ENCODE peak calls at places on chromosomes 11 and 22, in five cellular contexts. One of them, this sample, is unnamed.

GRCh38 chr11:121282376-121282775 is 10.2 kb upstream of the SC5D start:
- DNase-seq in Jurkat, Clone E6-1: no peak
- DNase-seq in PC-3: peak; percentile 63
- DNase-seq in Peyer's patch: no peak
- DNase-seq in GM23248: no peak
- DNase-seq in this sample: no peak

GRCh38 chr11:119496453-119496852 is 73.5 kb upstream of the THY1 start:
- DNase-seq in PC-3: no peak
- DNase-seq in Peyer's patch: no peak
- DNase-seq in GM23248: peak; percentile 81
- DNase-seq in Jurkat, Clone E6-1: no peak
- DNase-seq in this sample: no peak

GRCh38 chr11:118785362-118785761 is 5.6 kb downstream of the DDX6 start:
- DNase-seq in Jurkat, Clone E6-1: no peak
- DNase-seq in GM23248: peak; percentile 67
- DNase-seq in PC-3: peak; percentile 80
- DNase-seq in Peyer's patch: no peak
- DNase-seq in this sample: no peak

GRCh38 chr11:45266693-45267451 is 19.3 kb downstream of the SYT13 start:
- DNase-seq in Peyer's patch: peak; percentile 85
- DNase-seq in Jurkat, Clone E6-1: peak; percentile 20
- DNase-seq in PC-3: no peak
- DNase-seq in GM23248: no peak
- DNase-seq in this sample: no peak

GRCh38 chr11:86888978-86889341 is 66.2 kb downstream of the FZD4 start:
- DNase-seq in GM23248: peak; percentile 51
- DNase-seq in PC-3: no peak
- DNase-seq in Peyer's patch: no peak
- DNase-seq in Jurkat, Clone E6-1: no peak
- DNase-seq in this sample: no peak

GRCh38 chr22:46183733-46184132 is 33.4 kb downstream of the PPARA start:
- DNase-seq in Peyer's patch: peak; percentile 40
- DNase-seq in GM23248: no peak
- DNase-seq in PC-3: no peak
- DNase-seq in Jurkat, Clone E6-1: peak; percentile 51
- DNase-seq in this sample: no peak

GRCh38 chr11:21514298-21514697 is 678.6 kb upstream of the ANO5 start:
- DNase-seq in Jurkat, Clone E6-1: peak; percentile 26
- DNase-seq in Peyer's patch: no peak
- DNase-seq in GM23248: peak; percentile 17
- DNase-seq in PC-3: peak; percentile 3
- DNase-seq in this sample: peak; percentile 59

GRCh38 chr22:50190182-50190951 is 4.7 kb downstream of the TRABD start:
- DNase-seq in Jurkat, Clone E6-1: peak; percentile 76
- DNase-seq in Peyer's patch: peak; percentile 95
- DNase-seq in PC-3: peak; percentile 62
- DNase-seq in GM23248: peak; percentile 70
- DNase-seq in this sample: peak; percentile 83

GRCh38 chr11:48052183-48053040 is 72.1 kb downstream of the PTPRJ start:
- DNase-seq in Peyer's patch: peak; percentile 41
- DNase-seq in Jurkat, Clone E6-1: no peak
- DNase-seq in GM23248: peak; percentile 66
- DNase-seq in PC-3: peak; percentile 93
- DNase-seq in this sample: no peak

GRCh38 chr11:118820412-118821357 is 29.7 kb upstream of the DDX6 start:
- DNase-seq in Jurkat, Clone E6-1: no peak
- DNase-seq in GM23248: peak; percentile 73
- DNase-seq in PC-3: peak; percentile 89
- DNase-seq in Peyer's patch: peak; percentile 90
- DNase-seq in this sample: peak; percentile 96

GRCh38 chr22:46290121-46290842 is 6.4 kb upstream of the GTSE1 start:
- DNase-seq in Jurkat, Clone E6-1: no peak
- DNase-seq in Peyer's patch: no peak
- DNase-seq in PC-3: no peak
- DNase-seq in GM23248: no peak
- DNase-seq in this sample: no peak

GRCh38 chr11:2808850-2809847 is 76.4 kb downstream of the CDKN1C start:
- DNase-seq in PC-3: no peak
- DNase-seq in GM23248: no peak
- DNase-seq in Peyer's patch: peak; percentile 41
- DNase-seq in Jurkat, Clone E6-1: no peak
- DNase-seq in this sample: no peak

GRCh38 chr22:35400335-35400680 is 368 bp downstream of the MCM5 start:
- DNase-seq in PC-3: no peak
- DNase-seq in GM23248: peak; percentile 41
- DNase-seq in Peyer's patch: no peak
- DNase-seq in Jurkat, Clone E6-1: no peak
- DNase-seq in this sample: peak; percentile 40

GRCh38 chr22:43812149-43812842 is at the start of gene EFCAB6:
- DNase-seq in GM23248: peak; percentile 98
- DNase-seq in Peyer's patch: peak; percentile 97
- DNase-seq in PC-3: peak; percentile 88
- DNase-seq in Jurkat, Clone E6-1: peak; percentile 90
- DNase-seq in this sample: peak; percentile 94

GRCh38 chr11:102309621-102310541 is 7.4 kb upstream of the BIRC3 start:
- DNase-seq in PC-3: no peak
- DNase-seq in Jurkat, Clone E6-1: no peak
- DNase-seq in GM23248: peak; percentile 37
- DNase-seq in Peyer's patch: no peak
- DNase-seq in this sample: no peak

GRCh38 chr11:11476971-11477645 is 124.1 kb upstream of the CSNK2A3 start:
- DNase-seq in GM23248: no peak
- DNase-seq in Jurkat, Clone E6-1: no peak
- DNase-seq in Peyer's patch: no peak
- DNase-seq in PC-3: no peak
- DNase-seq in this sample: no peak

GRCh38 chr11:57641011-57641410 is 8.7 kb downstream of the YPEL4 start:
- DNase-seq in Jurkat, Clone E6-1: no peak
- DNase-seq in PC-3: no peak
- DNase-seq in GM23248: peak; percentile 66
- DNase-seq in Peyer's patch: no peak
- DNase-seq in this sample: peak; percentile 30

GRCh38 chr22:39130152-39130704 is 22.3 kb downstream of the CBX7 start:
- DNase-seq in Peyer's patch: no peak
- DNase-seq in Jurkat, Clone E6-1: no peak
- DNase-seq in GM23248: no peak
- DNase-seq in PC-3: no peak
- DNase-seq in this sample: no peak
- H3K4me3 ChIP-seq in Peyer's patch: no peak overlapping the region
- H3K4me3 ChIP-seq in Jurkat, Clone E6-1: no peak overlapping the region
- H3K4me3 ChIP-seq in GM23248: no peak overlapping the region
- H3K4me3 ChIP-seq in PC-3: no peak overlapping the region
- H3K4me3 ChIP-seq in this sample: no peak overlapping the region

GRCh38 chr11:68582416-68583046 is 101.8 kb upstream of the GAL start:
- DNase-seq in PC-3: no peak
- DNase-seq in GM23248: no peak
- DNase-seq in Jurkat, Clone E6-1: no peak
- DNase-seq in Peyer's patch: no peak
- DNase-seq in this sample: no peak
- H3K4me3 ChIP-seq in PC-3: no peak overlapping the region
- H3K4me3 ChIP-seq in GM23248: no peak overlapping the region
- H3K4me3 ChIP-seq in Jurkat, Clone E6-1: no peak overlapping the region
- H3K4me3 ChIP-seq in Peyer's patch: no peak overlapping the region
- H3K4me3 ChIP-seq in this sample: no peak overlapping the region

DNA sequence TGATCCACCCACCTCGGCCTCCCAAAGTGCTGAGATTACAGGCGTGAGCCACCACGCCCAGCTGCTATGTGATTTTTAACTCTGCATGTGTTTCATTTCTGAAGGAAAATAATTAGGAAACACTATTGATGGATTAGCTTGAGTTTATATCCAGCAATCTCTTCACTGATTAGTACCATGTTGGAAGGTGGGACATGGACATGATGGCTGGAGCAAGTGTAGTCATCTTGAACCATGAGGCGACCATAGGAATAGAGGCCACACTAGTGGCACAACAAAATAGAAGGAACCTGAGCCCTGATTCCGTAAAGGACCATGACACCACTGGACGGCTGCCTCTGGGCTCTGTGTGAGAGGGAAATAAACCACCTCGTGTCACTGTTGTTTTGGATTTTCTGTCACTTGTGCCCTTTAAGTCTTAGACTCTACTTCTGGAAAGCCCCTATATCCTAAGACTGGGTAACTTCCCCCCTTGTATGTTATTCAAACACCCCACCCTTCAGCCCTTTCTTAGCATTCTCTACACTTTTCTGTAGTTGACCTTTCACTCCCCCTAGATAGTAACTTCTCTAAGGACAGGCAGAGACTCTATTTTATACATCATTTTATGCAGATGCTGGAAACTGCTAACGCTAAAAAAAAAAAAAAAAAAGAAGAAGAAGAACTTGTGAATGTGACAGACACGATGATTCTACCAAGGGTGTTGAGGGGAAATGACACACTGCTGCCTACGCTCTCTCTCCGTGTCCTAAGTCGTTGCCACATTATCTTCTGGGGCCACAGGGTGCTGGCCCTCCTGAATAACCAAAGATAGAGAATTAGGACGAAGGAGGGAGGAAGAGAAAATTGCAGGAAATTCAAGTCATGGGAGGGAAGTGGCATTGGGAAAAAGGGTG is 2.7 kb upstream of the VPS37C start:
- DNase-seq in Jurkat, Clone E6-1: no peak
- DNase-seq in PC-3: no peak
- DNase-seq in GM23248: no peak
- DNase-seq in Peyer's patch: peak; percentile 50
- DNase-seq in this sample: no peak
- H3K4me3 ChIP-seq in Jurkat, Clone E6-1: no peak overlapping the region
- H3K4me3 ChIP-seq in PC-3: no peak overlapping the region
- H3K4me3 ChIP-seq in GM23248: no peak overlapping the region
- H3K4me3 ChIP-seq in Peyer's patch: no peak overlapping the region
- H3K4me3 ChIP-seq in this sample: no peak overlapping the region

GRCh38 chr11:95254139-95254704 is 23.2 kb upstream of the SESN3 start:
- DNase-seq in PC-3: peak; percentile 55
- DNase-seq in GM23248: peak; percentile 92
- DNase-seq in Peyer's patch: peak; percentile 95
- DNase-seq in Jurkat, Clone E6-1: peak; percentile 96
- DNase-seq in this sample: peak; percentile 8
- H3K4me3 ChIP-seq in PC-3: no peak overlapping the region
- H3K4me3 ChIP-seq in GM23248: peak overlapping the region; percentile 65
- H3K4me3 ChIP-seq in Peyer's patch: peak overlapping the region; percentile 18
- H3K4me3 ChIP-seq in Jurkat, Clone E6-1: peak overlapping the region; percentile 50
- H3K4me3 ChIP-seq in this sample: no peak overlapping the region

DNA sequence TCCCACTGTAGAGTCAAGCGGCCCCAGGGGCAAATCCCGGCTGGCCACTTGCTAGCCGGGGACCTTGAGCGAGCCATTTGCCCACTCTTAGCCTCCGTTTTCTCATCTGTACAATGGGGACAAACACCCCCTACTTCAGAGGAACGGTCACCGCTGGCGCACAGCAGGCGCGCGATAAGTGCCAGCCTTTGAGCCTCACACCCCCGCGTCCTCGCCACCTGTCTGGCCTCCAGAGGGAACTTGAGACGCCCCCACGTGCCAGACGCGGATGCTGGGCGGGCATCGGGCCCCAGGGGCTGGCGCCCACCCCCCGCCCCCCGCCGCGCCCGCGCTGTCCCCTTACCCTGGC is 72.7 kb upstream of the TCF20 start:
- DNase-seq in PC-3: no peak
- DNase-seq in GM23248: no peak
- DNase-seq in Peyer's patch: no peak
- DNase-seq in Jurkat, Clone E6-1: no peak
- DNase-seq in this sample: no peak
- H3K4me3 ChIP-seq in PC-3: peak overlapping the region; percentile 65
- H3K4me3 ChIP-seq in GM23248: peak overlapping the region; percentile 40
- H3K4me3 ChIP-seq in Peyer's patch: peak overlapping the region; percentile 24
- H3K4me3 ChIP-seq in Jurkat, Clone E6-1: peak overlapping the region; percentile 61
- H3K4me3 ChIP-seq in this sample: no peak overlapping the region